ENCODE peak calls at places on chromosomes 4 and X, in eight cellular contexts. E is tibial nerve; A is fibroblast of lung; F is heart right ventricle; W is tibial artery; N is SJSA1; L is naive thymus-derived CD4-positive, alpha-beta T cell; R is substantia nigra. P is an unnamed sample.

GRCh38 chr4:6659897-6660296 is 19.4 kb downstream of the MRFAP1 start:
- DNase-seq in L (no peak), F (no peak), R (no peak), N (no peak), W (no peak), A (no peak), E (no peak), P (no peak)

GRCh38 chr4:83535945-83536648 is at the start of gene GPAT3:
- DNase-seq in F (peak), N (peak), E (peak), R (peak), A (no peak), L (peak), W (peak), P (peak)

GRCh38 chr4:80074651-80075050 is 1.6 kb upstream of the ANTXR2 start:
- DNase-seq in R (no peak), E (no peak), L (no peak), W (no peak), A (no peak), N (no peak), F (no peak), P (no peak)

GRCh38 chr4:123898941-123899666 is 502.5 kb downstream of the SPRY1 start:
- DNase-seq in A (no peak), E (no peak), F (no peak), L (no peak), N (no peak), R (no peak), W (no peak), P (no peak)

GRCh38 chr4:109294468-109295020 is 7.9 kb downstream of the COL25A1 start:
- DNase-seq in A (peak), E (no peak), R (no peak), F (no peak), N (no peak), W (no peak), L (no peak), P (no peak)

GRCh38 chr4:186067757-186068385 is 1.1 kb upstream of the TLR3 start:
- DNase-seq in N (peak), F (peak), R (peak), W (peak), E (peak), L (peak), A (peak), P (peak)

GRCh38 chr4:113636877-113637276 is 124.7 kb downstream of the CAMK2D start:
- DNase-seq in L (peak), F (no peak), N (peak), R (no peak), E (no peak), W (no peak), A (peak), P (no peak)

GRCh38 chrX:136028383-136028984 is 43.2 kb downstream of the SLC9A6 start:
- DNase-seq in F (peak), N (peak), E (peak), R (no peak), L (peak), A (peak), W (no peak), P (peak)

GRCh38 chrX:64580035-64580434 is 184.8 kb upstream of the MTMR8 start:
- DNase-seq in N (no peak), F (no peak), R (no peak), A (no peak), W (no peak), L (no peak), E (no peak), P (no peak)

GRCh38 chr4:19913670-19914069 is 338.0 kb upstream of the SLIT2 start:
- DNase-seq in A (peak), F (no peak), N (no peak), E (no peak), W (no peak), R (no peak), L (no peak), P (no peak)

GRCh38 chrX:34578237-34578636 is 78.8 kb downstream of the TMEM47 start:
- DNase-seq in W (no peak), N (peak), E (peak), A (peak), L (no peak), R (no peak), F (peak), P (no peak)

GRCh38 chrX:45758738-45759397 is 558.2 kb upstream of the DIPK2B start:
- DNase-seq in E (no peak), W (no peak), N (no peak), R (no peak), L (no peak), A (peak), F (no peak), P (no peak)

GRCh38 chrX:9164535-9165425 is 130.9 kb upstream of the FAM9B start:
- DNase-seq in N (peak), W (no peak), F (no peak), R (no peak), L (no peak), E (no peak), A (peak), P (no peak)

DNA sequence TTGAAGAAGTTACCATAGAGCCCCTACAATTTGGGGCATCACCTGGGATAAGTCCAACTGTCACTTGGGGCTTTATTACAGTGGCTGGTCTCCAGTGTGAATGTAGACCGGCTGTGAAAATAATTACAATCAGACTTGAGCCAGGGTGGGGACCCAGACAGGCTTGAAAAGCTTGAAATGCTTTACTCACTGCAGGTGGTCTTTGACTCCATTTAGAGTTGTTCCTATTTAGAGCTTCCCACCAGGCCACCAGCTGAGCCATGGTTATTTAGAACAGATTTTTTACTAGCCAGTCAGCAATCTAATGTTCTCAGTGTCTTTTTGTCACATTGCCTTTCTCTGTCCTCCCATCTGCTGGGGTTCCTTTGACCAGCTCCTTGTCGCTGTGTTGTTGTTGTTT is 5.7 kb downstream of the ARHGAP10 start:
- DNase-seq in A (no peak), L (no peak), N (peak), F (no peak), R (no peak), E (no peak), W (no peak), P (no peak)
- H3K27ac ChIP-seq in A (no peak), L (no peak), N (peak), F (no peak), R (no peak), E (no peak), W (peak), P (no peak)

GRCh38 chr4:53309321-53310020 is 56.4 kb downstream of the SCFD2 start:
- DNase-seq in W (no peak), L (no peak), F (no peak), N (no peak), R (no peak), E (no peak), A (no peak), P (no peak)

GRCh38 chr4:53313510-53313909 is 52.4 kb downstream of the SCFD2 start:
- DNase-seq in F (no peak), N (no peak), L (no peak), R (no peak), W (no peak), A (no peak), E (no peak), P (no peak)

GRCh38 chr4:53314257-53314656 is 51.6 kb downstream of the SCFD2 start:
- DNase-seq in F (no peak), W (no peak), E (no peak), R (no peak), A (no peak), N (no peak), L (no peak), P (no peak)

DNA sequence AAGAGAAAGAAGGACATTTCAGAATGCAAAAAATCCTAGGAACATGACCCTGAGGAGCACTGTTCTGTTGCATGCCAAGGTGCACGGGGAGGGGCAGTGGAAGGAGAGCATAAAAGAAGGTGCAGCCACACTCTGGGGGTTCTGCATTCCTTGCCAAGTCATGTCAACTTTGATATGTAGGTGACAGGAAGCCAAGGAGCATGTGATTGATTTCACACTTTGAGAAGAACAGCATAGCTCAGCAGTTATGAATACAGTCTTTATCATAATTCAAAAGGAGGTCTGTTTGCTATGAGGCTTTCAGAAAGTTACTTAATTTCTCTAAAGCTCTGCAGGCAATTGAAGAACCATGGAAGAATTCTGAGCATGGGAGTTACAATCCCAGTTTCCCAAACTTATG is 50.6 kb downstream of the SCFD2 start:
- DNase-seq in F (no peak), A (no peak), W (no peak), E (no peak), N (no peak), L (peak), R (no peak), P (no peak)
- H3K27ac ChIP-seq in F (no peak), A (no peak), W (no peak), E (no peak), N (no peak), L (no peak), R (no peak), P (no peak)

GRCh38 chr4:140018931-140019618 is 134.9 kb downstream of the MAML3 start:
- DNase-seq in R (no peak), W (no peak), N (peak), F (no peak), A (peak), E (no peak), L (no peak), P (peak)
- H3K27ac ChIP-seq in R (no peak), W (no peak), N (peak), F (no peak), A (no peak), E (no peak), L (no peak), P (peak)

GRCh38 chrX:132636080-132636479 is 147.2 kb upstream of the MBNL3 start:
- DNase-seq in N (no peak), L (no peak), E (no peak), R (no peak), W (no peak), A (no peak), F (no peak), P (no peak)
- H3K27ac ChIP-seq in N (no peak), L (no peak), E (no peak), R (no peak), W (no peak), A (no peak), F (no peak), P (no peak)

GRCh38 chr4:168924648-168925047 is 85.4 kb downstream of the CBR4 start:
- DNase-seq in R (no peak), W (no peak), L (no peak), A (no peak), N (no peak), E (no peak), F (no peak), P (no peak)

GRCh38 chr4:168923526-168924194 is 86.4 kb downstream of the CBR4 start:
- DNase-seq in F (peak), A (peak), E (peak), W (peak), N (peak), R (peak), L (peak), P (peak)

GRCh38 chr4:168928346-168928745 is 81.7 kb downstream of the CBR4 start:
- DNase-seq in F (no peak), N (no peak), W (no peak), L (no peak), A (no peak), E (no peak), R (no peak), P (no peak)

GRCh38 chr4:168928875-168929274 is 81.2 kb downstream of the CBR4 start:
- DNase-seq in F (no peak), N (no peak), L (no peak), A (no peak), E (no peak), W (no peak), R (no peak), P (no peak)

DNA sequence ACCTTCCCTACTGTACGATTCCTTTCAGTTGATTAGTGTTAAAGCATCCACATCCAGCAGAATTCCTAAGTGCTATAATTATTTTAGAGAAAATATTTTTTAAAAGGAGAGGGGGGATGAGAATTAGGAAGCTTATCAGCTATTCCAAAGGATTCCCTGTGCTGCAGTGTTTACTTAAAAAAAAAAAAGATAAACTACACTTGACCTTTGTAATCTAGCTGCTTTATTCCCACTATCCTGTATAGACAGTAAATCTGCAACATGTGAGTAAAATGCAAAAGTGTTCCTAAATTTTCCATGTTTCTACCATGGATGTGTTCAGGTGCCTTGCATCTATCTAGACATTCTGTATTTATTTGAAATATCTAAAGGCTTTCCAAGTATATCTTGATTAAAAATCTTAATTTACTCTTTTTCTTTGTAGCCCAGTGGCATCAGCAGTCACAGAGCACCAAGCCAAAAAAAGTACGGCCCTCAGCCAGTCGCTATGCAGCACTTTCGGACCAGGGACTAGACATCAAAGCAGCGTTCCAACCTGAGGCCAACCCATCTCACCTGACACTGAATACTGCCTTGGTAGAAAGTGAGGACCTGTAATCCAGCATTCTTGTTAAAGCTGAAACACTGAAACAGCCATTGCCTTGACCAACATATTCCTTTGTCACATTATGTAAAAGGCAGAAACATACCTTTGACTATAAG is 84.1 kb downstream of the CBR4 start:
- DNase-seq in F (no peak), E (no peak), N (no peak), W (no peak), A (no peak), L (no peak), R (no peak), P (no peak)
- H3K27ac ChIP-seq in F (no peak), E (no peak), N (no peak), W (no peak), A (no peak), L (no peak), R (no peak), P (no peak)

GRCh38 chrX:13607356-13607995 is 38.1 kb downstream of the EGFL6 start:
- DNase-seq in N (no peak), A (no peak), E (no peak), L (no peak), R (no peak), W (no peak), F (no peak), P (no peak)

GRCh38 chrX:13605611-13606010 is 36.2 kb downstream of the EGFL6 start:
- DNase-seq in R (no peak), F (no peak), W (no peak), A (no peak), N (no peak), L (no peak), E (no peak), P (no peak)

DNA sequence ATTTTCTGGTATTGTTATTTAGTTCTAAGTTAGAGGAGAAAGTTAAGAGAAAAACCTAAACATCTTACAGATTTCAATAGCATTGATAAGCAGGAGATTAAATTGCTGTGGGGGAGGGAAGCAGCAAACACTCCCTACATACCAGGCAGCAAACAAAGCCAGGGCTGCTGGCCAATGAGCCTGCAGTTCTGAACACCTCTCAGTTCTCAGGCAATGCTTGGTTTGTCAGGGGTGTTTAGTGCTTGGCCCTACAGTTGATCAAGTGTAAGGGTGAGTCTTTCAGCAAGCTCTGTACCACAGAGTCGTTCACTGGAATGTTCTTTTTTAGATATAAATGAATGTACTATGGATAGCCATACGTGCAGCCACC is 38.6 kb downstream of the EGFL6 start:
- DNase-seq in E (no peak), R (no peak), L (no peak), N (no peak), A (no peak), W (no peak), F (no peak), P (no peak)
- H3K27ac ChIP-seq in E (no peak), R (no peak), L (no peak), N (no peak), A (no peak), W (no peak), F (no peak), P (no peak)

GRCh38 chr4:94338681-94339351 is 3.8 kb downstream of the HPGDS start:
- DNase-seq in F (no peak), E (no peak), W (no peak), N (no peak), L (no peak), R (no peak), A (no peak), P (no peak)

GRCh38 chr4:94341468-94341867 is 1.2 kb downstream of the HPGDS start:
- DNase-seq in R (no peak), F (no peak), A (no peak), L (no peak), E (no peak), N (no peak), W (no peak), P (no peak)

GRCh38 chr4:94342713-94343112 is at the start of gene HPGDS:
- DNase-seq in E (peak), N (no peak), R (no peak), F (no peak), L (no peak), A (no peak), W (no peak), P (no peak)

GRCh38 chr4:94344457-94344856 is 1.8 kb upstream of the HPGDS start:
- DNase-seq in W (no peak), F (no peak), L (no peak), A (no peak), R (no peak), N (no peak), E (no peak), P (no peak)

DNA sequence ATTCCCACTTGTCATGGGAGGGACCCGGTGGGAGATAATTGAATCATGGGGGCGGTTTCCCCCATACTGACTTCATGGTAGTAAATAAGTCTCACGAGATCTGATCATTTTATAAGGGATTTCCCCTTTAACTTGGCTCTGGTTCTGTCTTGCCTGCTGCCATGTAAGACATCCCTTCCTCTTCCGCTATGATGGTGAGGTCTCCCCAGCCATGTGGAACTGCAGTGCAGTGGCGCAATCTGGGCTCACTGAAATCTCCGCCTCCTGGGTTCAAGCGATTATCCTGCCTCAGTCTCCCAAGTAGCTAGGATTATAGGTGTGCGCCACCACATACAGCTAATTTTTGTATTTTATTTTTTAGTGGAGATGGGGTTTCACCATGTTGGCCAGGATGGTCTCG is 2.9 kb downstream of the HPGDS start:
- DNase-seq in R (no peak), L (no peak), E (no peak), F (no peak), A (no peak), N (no peak), W (no peak), P (no peak)
- H3K27ac ChIP-seq in R (no peak), L (no peak), E (no peak), F (no peak), A (no peak), N (no peak), W (no peak), P (no peak)

GRCh38 chrX:71067079-71067478 is 1.1 kb downstream of the SNX12 start:
- DNase-seq in W (no peak), A (no peak), N (no peak), L (no peak), R (no peak), F (no peak), E (no peak), P (no peak)

GRCh38 chrX:71067727-71068051 is 445 bp downstream of the SNX12 start:
- DNase-seq in L (no peak), F (no peak), W (no peak), E (no peak), R (no peak), N (peak), A (no peak), P (no peak)

GRCh38 chrX:71070531-71070930 is 2.4 kb upstream of the SNX12 start:
- DNase-seq in A (no peak), F (no peak), N (no peak), E (no peak), W (no peak), R (no peak), L (no peak), P (no peak)

GRCh38 chrX:71068052-71068918 is at the start of gene SNX12:
- DNase-seq in L (peak), A (peak), F (peak), R (peak), E (peak), N (peak), W (peak), P (peak)
- H3K27ac ChIP-seq in L (peak), A (peak), F (peak), R (peak), E (peak), N (peak), W (peak), P (peak)